ENCODE peak calls at places on chromosomes 11 and 22, in six cellular contexts. S, N, G, F, A and D are unnamed samples.

GRCh38 chr11:73656985-73657384 is 10.6 kb downstream of the PLEKHB1 start:
- DNase-seq in S (no peak), N (no peak), G (no peak), F (no peak), A (no peak), D (no peak)

GRCh38 chr11:111298466-111299110 is at the start of gene POU2AF3:
- DNase-seq in S (no peak), N (peak), G (no peak), F (no peak), A (no peak), D (no peak)

GRCh38 chr11:119167933-119168332 is 592 bp upstream of the NLRX1 start:
- DNase-seq in S (no peak), N (no peak), G (no peak), F (no peak), A (no peak), D (no peak)

GRCh38 chr11:106208795-106209194 is 131.3 kb downstream of the AASDHPPT start:
- DNase-seq in S (no peak), N (peak), G (no peak), F (no peak), A (no peak), D (no peak)

GRCh38 chr22:50672041-50672440 is 582 bp upstream of the SHANK3 start:
- DNase-seq in S (no peak), N (no peak), G (no peak), F (no peak), A (no peak), D (no peak)

GRCh38 chr11:65609711-65610110 is 4.3 kb downstream of the MAP3K11 start:
- DNase-seq in S (no peak), N (no peak), G (no peak), F (no peak), A (no peak), D (no peak)

GRCh38 chr11:84524422-84525051 is 1102.6 kb downstream of the DLG2 start:
- DNase-seq in S (peak), N (no peak), G (no peak), F (no peak), A (no peak), D (peak)

GRCh38 chr11:433641-434040 is 8.2 kb downstream of the ANO9 start:
- DNase-seq in S (no peak), N (no peak), G (no peak), F (no peak), A (no peak), D (no peak)

GRCh38 chr22:38233427-38233826 is 31.6 kb downstream of the MAFF start:
- DNase-seq in S (no peak), N (no peak), G (no peak), F (no peak), A (no peak), D (peak)

GRCh38 chr11:12170984-12171383 is 60.6 kb downstream of the MICAL2 start:
- DNase-seq in S (no peak), N (no peak), G (no peak), F (peak), A (no peak), D (no peak)

GRCh38 chr11:69470301-69470700 is 11.2 kb upstream of the LINC01488 start:
- DNase-seq in S (no peak), N (no peak), G (no peak), F (no peak), A (no peak), D (no peak)

GRCh38 chr22:49554296-49554625 is 273.4 kb downstream of the BRD1 start:
- DNase-seq in S (no peak), N (no peak), G (no peak), F (no peak), A (no peak), D (no peak)

GRCh38 chr11:67409261-67409666 is 5.4 kb downstream of the TBC1D10C start:
- DNase-seq in S (no peak), N (no peak), G (no peak), F (no peak), A (no peak), D (no peak)

GRCh38 chr11:62245271-62245753 is 3.3 kb downstream of the SCGB1D2 start:
- DNase-seq in S (peak), N (peak), G (peak), F (no peak), A (no peak), D (peak)